ENCODE peak calls at places on chromosomes 5 and 9, in seven cellular contexts. L is heart left ventricle; E is hepatocyte; P is GM23248; W is BE2C; U is CD8-positive, alpha-beta memory T cell; C is SJSA1. Z is an unnamed sample.
A peak's percentile ranks its signal among the peaks of the same experiment; 100 is the strongest.

GRCh38 chr9:91820949-91821880 is 128.8 kb downstream of the ROR2 start:
- DNase-seq in L (no peak), E (no peak), P (peak; percentile 88), W (no peak), U (no peak), C (no peak), Z (no peak)

GRCh38 chr9:81716409-81716808 is 27.1 kb upstream of the TLE1 start:
- DNase-seq in L (no peak), E (no peak), P (peak; percentile 32), W (no peak), U (no peak), C (no peak), Z (no peak)

GRCh38 chr9:112218908-112219307 is 43.8 kb upstream of the SUSD1 start:
- DNase-seq in L (no peak), E (no peak), P (no peak), W (no peak), U (no peak), C (no peak), Z (no peak)

GRCh38 chr5:121325930-121326329 is 525.8 kb upstream of the FTMT start:
- DNase-seq in L (no peak), E (no peak), P (no peak), W (no peak), U (no peak), C (no peak), Z (no peak)

GRCh38 chr9:23821400-23822181 is 4.4 kb downstream of the ELAVL2 start:
- DNase-seq in L (no peak), E (peak; percentile 63), P (peak; percentile 27), W (peak; percentile 77), U (no peak), C (no peak), Z (peak; percentile 12)

GRCh38 chr5:173302546-173303155 is 25.6 kb downstream of the STC2 start:
- DNase-seq in L (no peak), E (no peak), P (peak; percentile 88), W (no peak), U (no peak), C (peak; percentile 80), Z (peak; percentile 68)

GRCh38 chr5:22889714-22890113 is 36.6 kb upstream of the CDH12 start:
- DNase-seq in L (no peak), E (no peak), P (no peak), W (no peak), U (no peak), C (no peak), Z (no peak)

GRCh38 chr9:134331186-134332025 is 5.2 kb downstream of the RXRA start:
- DNase-seq in L (no peak), E (no peak), P (no peak), W (no peak), U (no peak), C (no peak), Z (no peak)

GRCh38 chr9:90894956-90895687 is 93.5 kb downstream of the SYK start:
- DNase-seq in L (no peak), E (no peak), P (peak; percentile 38), W (no peak), U (no peak), C (no peak), Z (peak; percentile 5)

GRCh38 chr9:78676623-78677022 is 379.7 kb downstream of the PSAT1 start:
- DNase-seq in L (no peak), E (no peak), P (peak; percentile 72), W (no peak), U (no peak), C (no peak), Z (no peak)

GRCh38 chr5:159864885-159865622 is 51.2 kb upstream of the ADRA1B start:
- DNase-seq in L (no peak), E (no peak), P (peak; percentile 29), W (no peak), U (no peak), C (no peak), Z (no peak)

GRCh38 chr5:159866093-159866492 is 50.2 kb upstream of the ADRA1B start:
- DNase-seq in L (no peak), E (no peak), P (no peak), W (no peak), U (no peak), C (no peak), Z (no peak)
- H3K4me3 ChIP-seq in L (no peak overlapping the region), E (no peak overlapping the region), P (no peak overlapping the region), W (no peak overlapping the region), U (no peak overlapping the region), C (no peak overlapping the region), Z (no peak overlapping the region)

GRCh38 chr5:78221964-78222451 is 72.5 kb downstream of the AP3B1 start:
- DNase-seq in L (no peak), E (no peak), P (peak; percentile 15), W (peak; percentile 24), U (no peak), C (no peak), Z (no peak)

GRCh38 chr5:78221467-78221866 is 73.0 kb downstream of the AP3B1 start:
- DNase-seq in L (no peak), E (no peak), P (no peak), W (no peak), U (no peak), C (no peak), Z (no peak)

GRCh38 chr5:78224358-78224757 is 70.1 kb downstream of the AP3B1 start:
- DNase-seq in L (no peak), E (no peak), P (no peak), W (no peak), U (no peak), C (no peak), Z (no peak)
- H3K27me3 ChIP-seq in L (no peaks in the 10 kb centered on the region), E (no peaks in the 10 kb centered on the region), P (no peaks in the 10 kb centered on the region), W (no peaks in the 10 kb centered on the region), U (no peaks in the 10 kb centered on the region), C (no peaks in the 10 kb centered on the region), Z (no peaks in the 10 kb centered on the region)

GRCh38 chr9:89011683-89012082 is 20.4 kb downstream of the S1PR3 start:
- DNase-seq in L (no peak), E (no peak), P (peak; percentile 12), W (no peak), U (no peak), C (no peak), Z (no peak)

GRCh38 chr9:89008346-89009048 is 17.2 kb downstream of the S1PR3 start:
- DNase-seq in L (no peak), E (no peak), P (no peak), W (no peak), U (no peak), C (no peak), Z (no peak)

GRCh38 chr9:89010526-89011089 is 19.3 kb downstream of the S1PR3 start:
- DNase-seq in L (no peak), E (no peak), P (no peak), W (no peak), U (no peak), C (no peak), Z (no peak)

GRCh38 chr9:89009049-89009840 is 18.0 kb downstream of the S1PR3 start:
- DNase-seq in L (no peak), E (no peak), P (peak; percentile 14), W (no peak), U (no peak), C (no peak), Z (no peak)

GRCh38 chr9:89010056-89010455 is 18.8 kb downstream of the S1PR3 start:
- DNase-seq in L (no peak), E (no peak), P (no peak), W (no peak), U (no peak), C (no peak), Z (no peak)
- H3K4me3 ChIP-seq in L (no peak overlapping the region), E (no peak overlapping the region), P (no peak overlapping the region), W (no peak overlapping the region), U (no peak overlapping the region), C (no peak overlapping the region), Z (no peak overlapping the region)

DNA sequence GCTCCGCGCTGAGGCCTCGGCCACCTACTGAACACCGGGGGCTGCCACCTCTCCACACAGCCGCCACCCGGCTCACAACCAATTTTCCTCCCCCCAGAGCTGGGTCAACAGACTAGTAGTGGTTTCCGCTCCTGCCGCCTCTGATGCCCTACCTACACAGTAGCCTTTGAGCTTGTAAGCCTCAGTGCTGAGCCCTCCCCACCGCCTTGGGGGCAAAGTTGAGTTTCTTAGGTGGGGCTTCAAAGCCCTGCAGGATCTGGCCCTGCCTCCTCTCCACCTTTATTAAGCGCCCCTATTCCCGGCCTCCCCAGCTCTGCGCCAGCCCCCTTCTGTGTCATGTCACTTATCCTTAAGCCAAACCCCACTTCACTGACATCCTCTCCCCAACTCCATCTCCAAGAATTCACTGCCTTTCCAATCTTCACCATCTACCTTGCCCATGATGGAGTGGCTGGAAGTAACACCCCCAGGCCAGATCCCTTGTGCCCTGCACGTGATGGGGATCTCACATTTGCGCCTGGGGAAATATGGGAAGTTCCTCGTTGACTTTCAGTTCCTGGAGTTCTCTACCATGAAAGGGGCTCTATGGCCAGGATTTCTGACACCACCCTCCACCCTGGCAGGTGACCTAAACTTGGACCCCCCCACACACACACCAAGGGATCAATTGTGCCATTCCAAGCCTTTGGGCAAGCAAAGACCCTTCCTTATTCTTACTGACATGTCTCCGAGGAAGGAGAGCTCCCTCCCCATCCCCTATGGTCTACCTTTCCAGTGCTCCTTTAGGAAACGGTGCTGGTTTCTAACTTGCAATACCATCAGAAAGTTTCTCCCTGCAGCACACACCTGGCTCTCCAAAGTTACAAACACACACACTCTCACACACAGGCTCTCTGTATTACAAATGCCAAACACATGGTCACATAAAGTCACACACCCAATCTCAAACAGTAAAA is 2.7 kb upstream of the CNTFR start:
- DNase-seq in L (no peak), E (no peak), P (no peak), W (no peak), U (no peak), C (no peak), Z (no peak)
- H3K27me3 ChIP-seq in L (peaks cover 4% of the 10 kb centered on the region), E (peaks cover 82% of the 10 kb centered on the region), P (peaks cover 73% of the 10 kb centered on the region), W (no peaks in the 10 kb centered on the region), U (peaks cover 55% of the 10 kb centered on the region), C (peaks cover 33% of the 10 kb centered on the region), Z (peaks cover 6% of the 10 kb centered on the region)

GRCh38 chr5:82275267-82275664 is 2.9 kb downstream of the RPS23 start:
- DNase-seq in L (no peak), E (no peak), P (no peak), W (no peak), U (no peak), C (no peak), Z (no peak)
- H3K4me3 ChIP-seq in L (no peak overlapping the region), E (no peak overlapping the region), P (no peak overlapping the region), W (no peak overlapping the region), U (no peak overlapping the region), C (no peak overlapping the region), Z (no peak overlapping the region)

DNA sequence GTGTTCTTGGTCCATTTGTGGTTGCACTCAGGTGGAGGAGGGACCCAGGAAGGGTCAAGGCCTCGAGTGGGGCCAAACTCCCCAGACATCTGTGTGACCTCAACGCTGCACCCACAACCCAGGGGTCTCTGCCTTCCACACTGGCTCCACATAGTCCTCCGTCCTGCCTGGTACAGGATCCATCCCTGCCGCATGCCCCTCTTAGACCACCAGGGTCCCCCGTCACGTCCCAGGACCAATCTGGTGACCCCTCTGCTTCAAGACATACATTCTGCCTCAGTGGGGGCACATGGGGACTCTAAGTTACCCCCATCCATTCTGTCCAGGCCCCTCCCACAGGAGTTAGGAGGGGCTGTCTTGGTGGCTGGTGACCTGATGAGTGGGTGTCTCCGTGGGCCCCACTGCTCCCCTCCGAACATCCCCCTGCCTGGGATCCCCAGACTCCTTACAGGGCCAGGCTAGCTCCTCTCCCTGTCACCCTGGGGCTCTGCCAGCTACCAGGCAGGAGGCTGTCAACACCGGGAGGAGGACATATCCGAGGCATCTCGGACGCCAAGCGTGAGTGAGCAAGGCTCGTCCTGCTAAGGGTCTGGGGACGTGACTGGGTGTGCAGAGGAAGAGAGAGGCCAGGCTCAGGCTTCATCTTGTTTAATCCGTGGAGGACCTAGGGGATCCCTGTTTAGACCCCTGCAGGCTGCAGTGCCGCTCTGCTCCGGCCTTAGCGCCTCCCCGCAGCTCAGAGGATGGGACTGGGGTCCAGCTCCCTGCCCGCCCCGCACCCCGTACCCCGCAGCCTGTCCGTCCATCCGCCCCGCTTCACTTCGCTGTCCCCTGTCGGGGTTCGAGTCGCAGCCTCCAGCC is 32.3 kb downstream of the TSPAN17 start:
- DNase-seq in L (no peak), E (no peak), P (peak; percentile 19), W (no peak), U (no peak), C (no peak), Z (no peak)
- H3K27me3 ChIP-seq in L (peaks cover 5% of the 10 kb centered on the region), E (peaks cover 47% of the 10 kb centered on the region), P (peaks cover 44% of the 10 kb centered on the region), W (no peaks in the 10 kb centered on the region), U (peaks cover 15% of the 10 kb centered on the region), C (peaks cover 51% of the 10 kb centered on the region), Z (no peaks in the 10 kb centered on the region)